ENCODE peak calls at places on chromosomes 2 and 18, in eight cellular contexts. One of them, this sample, is unnamed.

GRCh38 chr2:23940262-23940975 is at the start of gene UBXN2A:
- DNase-seq in NCI-H2081: peak
- DNase-seq in GM12891: peak
- DNase-seq in stimulated activated CD4-positive, alpha-beta T cell treated with anti-CD3 and anti-CD28 coated beads, Interleukin-2, amount 100 ng/mL, for 48 hours: peak
- DNase-seq in fibroblast of mammary gland: peak
- DNase-seq in MM.1S: peak
- DNase-seq in HEK293T: peak
- DNase-seq in iris pigment epithelial cell: peak
- DNase-seq in this sample: peak

GRCh38 chr2:20048488-20049443 is 2.7 kb downstream of the LAPTM4A start:
- DNase-seq in NCI-H2081: no peak
- DNase-seq in GM12891: no peak
- DNase-seq in stimulated activated CD4-positive, alpha-beta T cell treated with anti-CD3 and anti-CD28 coated beads, Interleukin-2, amount 100 ng/mL, for 48 hours: no peak
- DNase-seq in fibroblast of mammary gland: no peak
- DNase-seq in MM.1S: no peak
- DNase-seq in HEK293T: no peak
- DNase-seq in iris pigment epithelial cell: peak
- DNase-seq in this sample: peak

GRCh38 chr2:221817052-221817451 is 244.9 kb upstream of the EPHA4 start:
- DNase-seq in NCI-H2081: no peak
- DNase-seq in GM12891: no peak
- DNase-seq in stimulated activated CD4-positive, alpha-beta T cell treated with anti-CD3 and anti-CD28 coated beads, Interleukin-2, amount 100 ng/mL, for 48 hours: no peak
- DNase-seq in fibroblast of mammary gland: peak
- DNase-seq in MM.1S: no peak
- DNase-seq in HEK293T: no peak
- DNase-seq in iris pigment epithelial cell: peak
- DNase-seq in this sample: no peak

GRCh38 chr2:95074663-95075439 is 46.8 kb downstream of the MRPS5 start:
- DNase-seq in NCI-H2081: no peak
- DNase-seq in GM12891: no peak
- DNase-seq in stimulated activated CD4-positive, alpha-beta T cell treated with anti-CD3 and anti-CD28 coated beads, Interleukin-2, amount 100 ng/mL, for 48 hours: peak
- DNase-seq in fibroblast of mammary gland: no peak
- DNase-seq in MM.1S: no peak
- DNase-seq in HEK293T: no peak
- DNase-seq in iris pigment epithelial cell: no peak
- DNase-seq in this sample: no peak

GRCh38 chr2:143110759-143111428 is 18.3 kb upstream of the ARHGAP15 start:
- DNase-seq in NCI-H2081: peak
- DNase-seq in GM12891: no peak
- DNase-seq in stimulated activated CD4-positive, alpha-beta T cell treated with anti-CD3 and anti-CD28 coated beads, Interleukin-2, amount 100 ng/mL, for 48 hours: peak
- DNase-seq in fibroblast of mammary gland: peak
- DNase-seq in MM.1S: peak
- DNase-seq in HEK293T: peak
- DNase-seq in iris pigment epithelial cell: peak
- DNase-seq in this sample: peak

GRCh38 chr2:231312066-231312465 is 83.4 kb upstream of the B3GNT7 start:
- DNase-seq in NCI-H2081: no peak
- DNase-seq in GM12891: no peak
- DNase-seq in stimulated activated CD4-positive, alpha-beta T cell treated with anti-CD3 and anti-CD28 coated beads, Interleukin-2, amount 100 ng/mL, for 48 hours: no peak
- DNase-seq in fibroblast of mammary gland: no peak
- DNase-seq in MM.1S: no peak
- DNase-seq in HEK293T: no peak
- DNase-seq in iris pigment epithelial cell: no peak
- DNase-seq in this sample: no peak

GRCh38 chr2:119282966-119283511 is 59.4 kb downstream of the STEAP3 start:
- DNase-seq in NCI-H2081: peak
- DNase-seq in GM12891: no peak
- DNase-seq in stimulated activated CD4-positive, alpha-beta T cell treated with anti-CD3 and anti-CD28 coated beads, Interleukin-2, amount 100 ng/mL, for 48 hours: no peak
- DNase-seq in fibroblast of mammary gland: no peak
- DNase-seq in MM.1S: no peak
- DNase-seq in HEK293T: no peak
- DNase-seq in iris pigment epithelial cell: no peak
- DNase-seq in this sample: no peak

GRCh38 chr2:48343571-48344440 is 186.1 kb upstream of the STON1 start:
- DNase-seq in NCI-H2081: no peak
- DNase-seq in GM12891: no peak
- DNase-seq in stimulated activated CD4-positive, alpha-beta T cell treated with anti-CD3 and anti-CD28 coated beads, Interleukin-2, amount 100 ng/mL, for 48 hours: no peak
- DNase-seq in fibroblast of mammary gland: peak
- DNase-seq in MM.1S: peak
- DNase-seq in HEK293T: no peak
- DNase-seq in iris pigment epithelial cell: peak
- DNase-seq in this sample: peak

GRCh38 chr2:134976074-134976702 is 57.6 kb downstream of the CCNT2 start:
- DNase-seq in NCI-H2081: no peak
- DNase-seq in GM12891: no peak
- DNase-seq in stimulated activated CD4-positive, alpha-beta T cell treated with anti-CD3 and anti-CD28 coated beads, Interleukin-2, amount 100 ng/mL, for 48 hours: no peak
- DNase-seq in fibroblast of mammary gland: no peak
- DNase-seq in MM.1S: peak
- DNase-seq in HEK293T: no peak
- DNase-seq in iris pigment epithelial cell: no peak
- DNase-seq in this sample: no peak

GRCh38 chr2:226213717-226214116 is 585.9 kb downstream of the IRS1 start:
- DNase-seq in NCI-H2081: no peak
- DNase-seq in GM12891: no peak
- DNase-seq in stimulated activated CD4-positive, alpha-beta T cell treated with anti-CD3 and anti-CD28 coated beads, Interleukin-2, amount 100 ng/mL, for 48 hours: no peak
- DNase-seq in fibroblast of mammary gland: peak
- DNase-seq in MM.1S: no peak
- DNase-seq in HEK293T: no peak
- DNase-seq in iris pigment epithelial cell: peak
- DNase-seq in this sample: peak

GRCh38 chr2:61177727-61178549 is 15.9 kb downstream of the C2orf74 start:
- DNase-seq in NCI-H2081: no peak
- DNase-seq in GM12891: peak
- DNase-seq in stimulated activated CD4-positive, alpha-beta T cell treated with anti-CD3 and anti-CD28 coated beads, Interleukin-2, amount 100 ng/mL, for 48 hours: peak
- DNase-seq in fibroblast of mammary gland: peak
- DNase-seq in MM.1S: peak
- DNase-seq in HEK293T: no peak
- DNase-seq in iris pigment epithelial cell: peak
- DNase-seq in this sample: no peak

GRCh38 chr18:49968649-49969309 is 155.4 kb upstream of the ACAA2 start:
- DNase-seq in NCI-H2081: no peak
- DNase-seq in GM12891: no peak
- DNase-seq in stimulated activated CD4-positive, alpha-beta T cell treated with anti-CD3 and anti-CD28 coated beads, Interleukin-2, amount 100 ng/mL, for 48 hours: no peak
- DNase-seq in fibroblast of mammary gland: no peak
- DNase-seq in MM.1S: no peak
- DNase-seq in HEK293T: no peak
- DNase-seq in iris pigment epithelial cell: no peak
- DNase-seq in this sample: no peak

GRCh38 chr2:44083054-44083453 is 85.6 kb upstream of the PPM1B start:
- DNase-seq in NCI-H2081: no peak
- DNase-seq in GM12891: no peak
- DNase-seq in stimulated activated CD4-positive, alpha-beta T cell treated with anti-CD3 and anti-CD28 coated beads, Interleukin-2, amount 100 ng/mL, for 48 hours: no peak
- DNase-seq in fibroblast of mammary gland: no peak
- DNase-seq in MM.1S: no peak
- DNase-seq in HEK293T: no peak
- DNase-seq in iris pigment epithelial cell: no peak
- DNase-seq in this sample: no peak

GRCh38 chr2:113376935-113377445 is 60.5 kb upstream of the ZNG1B start:
- DNase-seq in NCI-H2081: no peak
- DNase-seq in GM12891: no peak
- DNase-seq in stimulated activated CD4-positive, alpha-beta T cell treated with anti-CD3 and anti-CD28 coated beads, Interleukin-2, amount 100 ng/mL, for 48 hours: no peak
- DNase-seq in fibroblast of mammary gland: no peak
- DNase-seq in MM.1S: peak
- DNase-seq in HEK293T: no peak
- DNase-seq in iris pigment epithelial cell: no peak
- DNase-seq in this sample: no peak

GRCh38 chr2:182283512-182283911 is 143.3 kb downstream of the PDE1A start:
- DNase-seq in NCI-H2081: no peak
- DNase-seq in GM12891: no peak
- DNase-seq in stimulated activated CD4-positive, alpha-beta T cell treated with anti-CD3 and anti-CD28 coated beads, Interleukin-2, amount 100 ng/mL, for 48 hours: no peak
- DNase-seq in fibroblast of mammary gland: no peak
- DNase-seq in MM.1S: no peak
- DNase-seq in HEK293T: no peak
- DNase-seq in iris pigment epithelial cell: no peak
- DNase-seq in this sample: no peak

GRCh38 chr2:223047260-223047761 is 4.7 kb upstream of the KCNE4 start:
- DNase-seq in NCI-H2081: no peak
- DNase-seq in GM12891: no peak
- DNase-seq in stimulated activated CD4-positive, alpha-beta T cell treated with anti-CD3 and anti-CD28 coated beads, Interleukin-2, amount 100 ng/mL, for 48 hours: no peak
- DNase-seq in fibroblast of mammary gland: peak
- DNase-seq in MM.1S: no peak
- DNase-seq in HEK293T: no peak
- DNase-seq in iris pigment epithelial cell: peak
- DNase-seq in this sample: peak

GRCh38 chr2:27123302-27124150 is at the start of gene ABHD1:
- DNase-seq in NCI-H2081: peak
- DNase-seq in GM12891: no peak
- DNase-seq in stimulated activated CD4-positive, alpha-beta T cell treated with anti-CD3 and anti-CD28 coated beads, Interleukin-2, amount 100 ng/mL, for 48 hours: peak
- DNase-seq in fibroblast of mammary gland: no peak
- DNase-seq in MM.1S: peak
- DNase-seq in HEK293T: peak
- DNase-seq in iris pigment epithelial cell: no peak
- DNase-seq in this sample: peak

GRCh38 chr2:42913280-42913878 is 121.0 kb upstream of the HAAO start:
- DNase-seq in NCI-H2081: no peak
- DNase-seq in GM12891: no peak
- DNase-seq in stimulated activated CD4-positive, alpha-beta T cell treated with anti-CD3 and anti-CD28 coated beads, Interleukin-2, amount 100 ng/mL, for 48 hours: no peak
- DNase-seq in fibroblast of mammary gland: no peak
- DNase-seq in MM.1S: no peak
- DNase-seq in HEK293T: no peak
- DNase-seq in iris pigment epithelial cell: no peak
- DNase-seq in this sample: no peak

GRCh38 chr2:203650860-203651613 is 55.4 kb upstream of the CD28 start:
- DNase-seq in NCI-H2081: peak
- DNase-seq in GM12891: no peak
- DNase-seq in stimulated activated CD4-positive, alpha-beta T cell treated with anti-CD3 and anti-CD28 coated beads, Interleukin-2, amount 100 ng/mL, for 48 hours: no peak
- DNase-seq in fibroblast of mammary gland: peak
- DNase-seq in MM.1S: peak
- DNase-seq in HEK293T: peak
- DNase-seq in iris pigment epithelial cell: peak
- DNase-seq in this sample: peak

GRCh38 chr2:84980263-84980983 is 9.5 kb downstream of the KCMF1 start:
- DNase-seq in NCI-H2081: no peak
- DNase-seq in GM12891: no peak
- DNase-seq in stimulated activated CD4-positive, alpha-beta T cell treated with anti-CD3 and anti-CD28 coated beads, Interleukin-2, amount 100 ng/mL, for 48 hours: no peak
- DNase-seq in fibroblast of mammary gland: no peak
- DNase-seq in MM.1S: no peak
- DNase-seq in HEK293T: no peak
- DNase-seq in iris pigment epithelial cell: no peak
- DNase-seq in this sample: no peak

GRCh38 chr18:6370886-6371635 is 43.6 kb downstream of the L3MBTL4 start:
- DNase-seq in NCI-H2081: peak
- DNase-seq in GM12891: no peak
- DNase-seq in stimulated activated CD4-positive, alpha-beta T cell treated with anti-CD3 and anti-CD28 coated beads, Interleukin-2, amount 100 ng/mL, for 48 hours: no peak
- DNase-seq in fibroblast of mammary gland: no peak
- DNase-seq in MM.1S: no peak
- DNase-seq in HEK293T: no peak
- DNase-seq in iris pigment epithelial cell: no peak
- DNase-seq in this sample: no peak

GRCh38 chr2:212001280-212001679 is 537.3 kb downstream of the ERBB4 start:
- DNase-seq in NCI-H2081: no peak
- DNase-seq in GM12891: no peak
- DNase-seq in stimulated activated CD4-positive, alpha-beta T cell treated with anti-CD3 and anti-CD28 coated beads, Interleukin-2, amount 100 ng/mL, for 48 hours: no peak
- DNase-seq in fibroblast of mammary gland: no peak
- DNase-seq in MM.1S: no peak
- DNase-seq in HEK293T: no peak
- DNase-seq in iris pigment epithelial cell: no peak
- DNase-seq in this sample: no peak

GRCh38 chr2:175233135-175233719 is 51.7 kb upstream of the ATP5MC3 start:
- DNase-seq in NCI-H2081: peak
- DNase-seq in GM12891: no peak
- DNase-seq in stimulated activated CD4-positive, alpha-beta T cell treated with anti-CD3 and anti-CD28 coated beads, Interleukin-2, amount 100 ng/mL, for 48 hours: no peak
- DNase-seq in fibroblast of mammary gland: peak
- DNase-seq in MM.1S: no peak
- DNase-seq in HEK293T: no peak
- DNase-seq in iris pigment epithelial cell: peak
- DNase-seq in this sample: peak

GRCh38 chr18:6520901-6521300 is 106.2 kb upstream of the L3MBTL4 start:
- DNase-seq in NCI-H2081: no peak
- DNase-seq in GM12891: no peak
- DNase-seq in stimulated activated CD4-positive, alpha-beta T cell treated with anti-CD3 and anti-CD28 coated beads, Interleukin-2, amount 100 ng/mL, for 48 hours: no peak
- DNase-seq in fibroblast of mammary gland: no peak
- DNase-seq in MM.1S: no peak
- DNase-seq in HEK293T: no peak
- DNase-seq in iris pigment epithelial cell: no peak
- DNase-seq in this sample: no peak

GRCh38 chr2:123771928-123772632 is 253.0 kb upstream of the CNTNAP5 start:
- DNase-seq in NCI-H2081: no peak
- DNase-seq in GM12891: no peak
- DNase-seq in stimulated activated CD4-positive, alpha-beta T cell treated with anti-CD3 and anti-CD28 coated beads, Interleukin-2, amount 100 ng/mL, for 48 hours: no peak
- DNase-seq in fibroblast of mammary gland: no peak
- DNase-seq in MM.1S: no peak
- DNase-seq in HEK293T: no peak
- DNase-seq in iris pigment epithelial cell: no peak
- DNase-seq in this sample: no peak

GRCh38 chr2:53490659-53491058 is 276.9 kb upstream of the CHAC2 start:
- DNase-seq in NCI-H2081: peak
- DNase-seq in GM12891: no peak
- DNase-seq in stimulated activated CD4-positive, alpha-beta T cell treated with anti-CD3 and anti-CD28 coated beads, Interleukin-2, amount 100 ng/mL, for 48 hours: no peak
- DNase-seq in fibroblast of mammary gland: peak
- DNase-seq in MM.1S: no peak
- DNase-seq in HEK293T: no peak
- DNase-seq in iris pigment epithelial cell: peak
- DNase-seq in this sample: peak

This sample was measured in adipocyte.